ENCODE peak calls at places on chromosomes 7 and 10, in nine cellular contexts. K is esophagus squamous epithelium, B is tibial nerve, M is DND-41, O is aorta, V is GM23248, W is colonic mucosa, A is fibroblast of lung, P is thoracic aorta. I is an unnamed sample.

GRCh38 chr7:22865607-22865970 is 42.9 kb upstream of the TOMM7 start:
- DNase-seq in K (no peak), B (no peak), M (no peak), O (no peak), V (peak; percentile 74), W (no peak), A (peak; percentile 46), P (no peak), I (no peak)

GRCh38 chr10:121942749-121943148 is 14.9 kb upstream of the ATE1 start:
- DNase-seq in K (no peak), B (peak; percentile 20), M (no peak), O (no peak), V (peak; percentile 85), W (no peak), A (peak; percentile 91), P (no peak), I (no peak)

GRCh38 chr10:24370877-24371276 is 161.9 kb downstream of the KIAA1217 start:
- DNase-seq in K (no peak), B (no peak), M (no peak), O (no peak), V (peak; percentile 16), W (no peak), A (no peak), P (no peak), I (no peak)

GRCh38 chr10:26112532-26112931 is 104.0 kb upstream of the GAD2 start:
- DNase-seq in K (no peak), B (no peak), M (no peak), O (no peak), V (peak; percentile 23), W (no peak), A (peak; percentile 32), P (no peak), I (no peak)

GRCh38 chr7:33809218-33809617 is 96.1 kb upstream of the BMPER start:
- DNase-seq in K (no peak), B (no peak), M (no peak), O (no peak), V (peak; percentile 23), W (no peak), A (no peak), P (no peak), I (no peak)

GRCh38 chr10:85602713-85603112 is 763.9 kb downstream of the GRID1 start:
- DNase-seq in K (no peak), B (no peak), M (no peak), O (no peak), V (no peak), W (no peak), A (no peak), P (no peak), I (no peak)

GRCh38 chr7:14748461-14748860 is 154.1 kb downstream of the DGKB start:
- DNase-seq in K (no peak), B (no peak), M (no peak), O (no peak), V (peak; percentile 86), W (no peak), A (peak; percentile 91), P (no peak), I (no peak)

GRCh38 chr10:92664322-92664721 is 25.4 kb upstream of the HHEX start:
- DNase-seq in K (no peak), B (no peak), M (no peak), O (no peak), V (no peak), W (no peak), A (no peak), P (no peak), I (no peak)

GRCh38 chr10:47405829-47406547 is 21.9 kb upstream of the ZNF488 start:
- DNase-seq in K (no peak), B (no peak), M (no peak), O (no peak), V (no peak), W (no peak), A (no peak), P (no peak), I (no peak)

GRCh38 chr7:1661461-1661860 is 8.6 kb upstream of the ELFN1 start:
- DNase-seq in K (no peak), B (no peak), M (no peak), O (no peak), V (no peak), W (no peak), A (no peak), P (no peak), I (no peak)

GRCh38 chr10:97336942-97337719 is 2.6 kb upstream of the FRAT2 start:
- DNase-seq in K (no peak), B (peak; percentile 53), M (no peak), O (no peak), V (no peak), W (peak; percentile 79), A (no peak), P (no peak), I (no peak)

GRCh38 chr7:143352506-143353130 is 9.9 kb downstream of the FAM131B start:
- DNase-seq in K (no peak), B (no peak), M (no peak), O (no peak), V (no peak), W (no peak), A (no peak), P (no peak), I (no peak)

GRCh38 chr7:158327571-158328180 is 259.9 kb downstream of the PTPRN2 start:
- DNase-seq in K (no peak), B (no peak), M (no peak), O (no peak), V (no peak), W (no peak), A (no peak), P (no peak), I (no peak)

GRCh38 chr7:47443049-47443448 is 138.9 kb downstream of the TNS3 start:
- DNase-seq in K (no peak), B (no peak), M (no peak), O (no peak), V (no peak), W (no peak), A (no peak), P (no peak), I (no peak)

GRCh38 chr10:69241575-69241974 is 21.4 kb downstream of the HKDC1 start:
- DNase-seq in K (no peak), B (peak; percentile 15), M (no peak), O (peak; percentile 63), V (peak; percentile 87), W (no peak), A (peak; percentile 80), P (no peak), I (no peak)

GRCh38 chr10:6748029-6748428 is 168.0 kb upstream of the PRKCQ start:
- DNase-seq in K (no peak), B (no peak), M (no peak), O (no peak), V (no peak), W (no peak), A (peak; percentile 40), P (no peak), I (no peak)

GRCh38 chr7:1283941-1284742 is 51.5 kb downstream of the UNCX start:
- DNase-seq in K (no peak), B (no peak), M (no peak), O (peak; percentile 45), V (no peak), W (no peak), A (no peak), P (no peak), I (no peak)

GRCh38 chr10:96687317-96688012 is 32.8 kb downstream of the PIK3AP1 start:
- DNase-seq in K (no peak), B (no peak), M (no peak), O (no peak), V (no peak), W (no peak), A (no peak), P (no peak), I (no peak)

GRCh38 chr10:71277914-71278665 is 41.0 kb upstream of the SLC29A3 start:
- DNase-seq in K (no peak), B (no peak), M (no peak), O (no peak), V (no peak), W (no peak), A (no peak), P (no peak), I (no peak)
- H3K27ac ChIP-seq in K (no peak overlapping the region), B (no peak overlapping the region), M (no peak overlapping the region), O (no peak overlapping the region), V (no peak overlapping the region), W (no peak overlapping the region), A (no peak overlapping the region), P (no peak overlapping the region), I (no peak overlapping the region)

GRCh38 chr10:119689016-119689564 is 36.8 kb upstream of the INPP5F start:
- DNase-seq in K (no peak), B (no peak), M (no peak), O (no peak), V (no peak), W (no peak), A (no peak), P (no peak), I (no peak)

GRCh38 chr10:119687192-119688032 is 36.2 kb downstream of the BAG3 start:
- DNase-seq in K (no peak), B (no peak), M (no peak), O (no peak), V (no peak), W (no peak), A (peak; percentile 72), P (no peak), I (no peak)

GRCh38 chr10:119691726-119692125 is 34.1 kb upstream of the INPP5F start:
- DNase-seq in K (no peak), B (no peak), M (no peak), O (no peak), V (no peak), W (no peak), A (no peak), P (no peak), I (no peak)

GRCh38 chr10:119686465-119687191 is 35.4 kb downstream of the BAG3 start:
- DNase-seq in K (no peak), B (peak; percentile 41), M (peak; percentile 70), O (peak; percentile 90), V (peak; percentile 94), W (peak; percentile 84), A (peak; percentile 95), P (peak; percentile 36), I (peak; percentile 79)

GRCh38 chr10:119688033-119688508 is 36.9 kb downstream of the BAG3 start:
- DNase-seq in K (no peak), B (no peak), M (no peak), O (no peak), V (no peak), W (no peak), A (no peak), P (no peak), I (peak; percentile 44)
- H3K4me3 ChIP-seq in K (no peak overlapping the region), B (no peak overlapping the region), M (no peak overlapping the region), O (no peak overlapping the region), V (no peak overlapping the region), W (no peak overlapping the region), A (no peak overlapping the region), P (no peak overlapping the region), I (no peak overlapping the region)

GRCh38 chr10:36489181-36489927 is 636.0 kb upstream of the ANKRD30A start:
- DNase-seq in K (no peak), B (peak; percentile 25), M (no peak), O (peak; percentile 71), V (no peak), W (no peak), A (no peak), P (no peak), I (no peak)
- H3K27ac ChIP-seq in K (peak overlapping the region; percentile 54), B (peak overlapping the region; percentile 74), M (no peak overlapping the region), O (peak overlapping the region; percentile 99), V (peak overlapping the region; percentile 88), W (no peak overlapping the region), A (no peak overlapping the region), P (peak overlapping the region; percentile 74), I (no peak overlapping the region)

DNA sequence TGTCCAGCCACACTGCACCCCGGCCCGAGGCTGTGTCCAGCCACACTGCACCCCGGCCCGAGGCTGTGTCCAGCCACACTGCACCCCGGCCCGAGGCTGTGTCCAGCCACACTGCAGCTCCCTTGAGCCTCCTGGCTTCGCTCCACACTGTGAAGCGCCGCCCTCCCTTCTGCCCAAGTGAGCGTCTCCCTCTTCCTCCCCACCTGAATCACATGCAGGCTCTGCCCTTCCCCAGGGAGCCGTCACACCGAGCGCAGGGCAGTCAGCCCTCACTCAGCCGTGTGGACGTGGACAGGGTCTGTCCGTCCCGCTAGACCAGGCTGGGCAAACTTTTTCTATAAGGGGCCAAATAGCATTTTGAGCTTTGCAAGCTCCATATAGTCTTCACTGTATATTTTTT is 27.6 kb downstream of the CFAP46 start:
- DNase-seq in K (no peak), B (no peak), M (no peak), O (no peak), V (no peak), W (no peak), A (no peak), P (no peak), I (no peak)
- H3K4me3 ChIP-seq in K (no peak overlapping the region), B (no peak overlapping the region), M (no peak overlapping the region), O (no peak overlapping the region), V (no peak overlapping the region), W (no peak overlapping the region), A (no peak overlapping the region), P (no peak overlapping the region), I (no peak overlapping the region)